ENCODE peak calls at places on chromosomes 6 and 20, in eight cellular contexts. S is adrenal gland, W is spleen, T is transverse colon, M is IMR-90, K is tibial nerve, J is GM12892, P is prostate gland. N is an unnamed sample.

GRCh38 chr6:43705996-43706395 is 18.4 kb upstream of the MRPS18A start:
- DNase-seq in J (no peak), M (peak), K (no peak), P (no peak), W (no peak), T (no peak), S (no peak), N (no peak)

GRCh38 chr20:42549496-42549895 is 640.2 kb downstream of the PTPRT start:
- DNase-seq in W (no peak), T (no peak), J (no peak), S (no peak), P (no peak), M (no peak), K (no peak), N (no peak)

GRCh38 chr20:58129736-58130135 is 98.7 kb downstream of the ANKRD60 start:
- DNase-seq in P (no peak), M (no peak), K (no peak), S (no peak), J (no peak), T (no peak), W (no peak), N (no peak)

GRCh38 chr20:13638162-13638495 is 603 bp downstream of the TASP1 start:
- DNase-seq in J (no peak), T (peak), W (no peak), P (no peak), K (no peak), S (no peak), M (peak), N (no peak)

GRCh38 chr20:50240092-50240491 is 49.5 kb downstream of the CEBPB start:
- DNase-seq in W (no peak), K (no peak), M (no peak), T (no peak), J (no peak), P (no peak), S (no peak), N (no peak)

GRCh38 chr6:332671-333070 is 40.4 kb downstream of the DUSP22 start:
- DNase-seq in J (no peak), M (peak), T (no peak), K (no peak), P (no peak), W (no peak), S (no peak), N (no peak)

GRCh38 chr6:30814137-30815084 is 69.9 kb upstream of the DDR1 start:
- DNase-seq in T (peak), K (peak), W (peak), P (no peak), S (peak), J (no peak), M (peak), N (peak)

GRCh38 chr20:34281177-34281576 is 22.0 kb downstream of the AHCY start:
- DNase-seq in P (no peak), S (no peak), K (no peak), T (no peak), W (no peak), M (no peak), J (no peak), N (no peak)

GRCh38 chr6:146985111-146985510 is 219.1 kb upstream of the STXBP5 start:
- DNase-seq in T (peak), P (peak), W (no peak), K (no peak), J (no peak), M (no peak), S (no peak), N (no peak)

GRCh38 chr6:45892696-45893095 is 123.0 kb downstream of the CLIC5 start:
- DNase-seq in M (no peak), T (no peak), W (no peak), J (no peak), K (no peak), P (no peak), S (no peak), N (no peak)

GRCh38 chr6:137234505-137234863 is 15.3 kb upstream of the IFNGR1 start:
- DNase-seq in W (no peak), K (no peak), M (no peak), S (no peak), J (no peak), P (no peak), T (peak), N (no peak)

GRCh38 chr20:38818113-38819065 is 12.9 kb downstream of the PPP1R16B start:
- DNase-seq in J (no peak), S (peak), T (no peak), M (no peak), W (no peak), P (no peak), K (no peak), N (no peak)

GRCh38 chr20:44540834-44541233 is 19.0 kb upstream of the SERINC3 start:
- DNase-seq in M (peak), P (no peak), W (no peak), S (peak), K (no peak), T (no peak), J (no peak), N (peak)

GRCh38 chr20:5705827-5706226 is 44.4 kb upstream of the SHLD1 start:
- DNase-seq in K (no peak), T (no peak), J (no peak), W (no peak), P (no peak), S (no peak), M (no peak), N (no peak)

GRCh38 chr6:167826230-167827061 is at the start of gene AFDN:
- DNase-seq in J (peak), P (peak), W (peak), M (peak), K (peak), S (peak), T (peak), N (peak)

GRCh38 chr20:53737404-53738038 is 143.9 kb upstream of the ZNF217 start:
- DNase-seq in S (no peak), T (no peak), M (no peak), P (no peak), W (no peak), K (no peak), J (no peak), N (no peak)

GRCh38 chr20:53736757-53737403 is 143.2 kb upstream of the ZNF217 start:
- DNase-seq in S (no peak), M (peak), T (no peak), W (no peak), J (no peak), P (no peak), K (no peak), N (no peak)

GRCh38 chr20:53739799-53740785 is 146.5 kb upstream of the ZNF217 start:
- DNase-seq in J (no peak), T (no peak), M (peak), K (no peak), W (no peak), S (no peak), P (no peak), N (no peak)

GRCh38 chr20:53738945-53739798 is 145.5 kb upstream of the ZNF217 start:
- DNase-seq in J (no peak), M (no peak), W (no peak), T (no peak), K (no peak), P (no peak), S (no peak), N (no peak)

GRCh38 chr20:53738039-53738944 is 144.7 kb upstream of the ZNF217 start:
- DNase-seq in K (peak), S (peak), P (peak), W (no peak), M (peak), J (no peak), T (peak), N (peak)
- TF ChIP-seq POLR2A in K (peak), S (no peak), P (peak), W (peak), M (peak), J (no peak), T (peak), N (peak)

GRCh38 chr6:28940859-28941680 is 17.3 kb upstream of the TRIM27 start:
- DNase-seq in S (peak), P (peak), T (peak), M (peak), J (no peak), W (no peak), K (peak), N (no peak)
- TF ChIP-seq POLR2A in S (no peak), P (no peak), T (no peak), M (no peak), J (no peak), W (no peak), K (no peak), N (no peak)

DNA sequence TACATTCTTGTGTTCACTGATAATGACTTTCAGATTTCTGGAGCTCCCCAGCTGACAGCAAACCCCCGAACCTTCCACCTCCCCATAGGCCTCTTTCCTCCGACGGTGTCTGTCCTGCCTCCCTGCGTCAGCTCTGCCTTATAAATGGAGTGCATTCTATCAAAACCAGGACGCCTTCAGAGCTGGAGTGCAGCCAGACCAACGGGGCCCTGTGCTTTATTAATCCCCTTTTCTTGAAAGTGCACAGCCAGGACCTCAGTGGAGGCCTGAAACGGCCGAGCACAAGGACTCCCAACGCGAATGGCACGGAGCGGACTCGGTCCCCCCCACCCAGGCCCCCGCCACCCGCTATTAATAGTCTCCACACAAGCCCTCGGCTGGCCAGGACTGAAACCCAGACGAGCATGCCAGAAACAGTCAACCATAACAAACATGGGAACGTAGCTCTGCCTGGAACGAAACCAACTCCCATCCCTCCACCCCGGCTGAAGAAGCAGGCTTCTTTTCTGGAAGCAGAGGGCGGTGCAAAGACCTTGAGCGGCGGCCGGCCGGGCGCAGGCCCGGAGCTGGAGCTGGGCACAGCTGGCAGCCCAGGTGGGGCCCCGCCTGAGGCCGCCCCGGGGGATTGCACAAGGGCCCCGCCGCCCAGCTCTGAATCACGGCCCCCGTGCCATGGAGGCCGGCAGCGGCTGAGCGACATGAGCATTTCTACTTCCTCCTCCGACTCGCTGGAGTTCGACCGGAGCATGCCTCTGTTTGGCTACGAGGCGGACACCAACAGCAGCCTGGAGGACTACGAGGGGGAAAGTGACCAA is 42.3 kb upstream of the NAA20 start:
- DNase-seq in M (peak), S (peak), K (peak), P (peak), W (peak), T (peak), J (no peak), N (peak)
- TF ChIP-seq POLR2A in M (peak), S (peak), K (no peak), P (peak), W (no peak), T (no peak), J (no peak), N (peak)

DNA sequence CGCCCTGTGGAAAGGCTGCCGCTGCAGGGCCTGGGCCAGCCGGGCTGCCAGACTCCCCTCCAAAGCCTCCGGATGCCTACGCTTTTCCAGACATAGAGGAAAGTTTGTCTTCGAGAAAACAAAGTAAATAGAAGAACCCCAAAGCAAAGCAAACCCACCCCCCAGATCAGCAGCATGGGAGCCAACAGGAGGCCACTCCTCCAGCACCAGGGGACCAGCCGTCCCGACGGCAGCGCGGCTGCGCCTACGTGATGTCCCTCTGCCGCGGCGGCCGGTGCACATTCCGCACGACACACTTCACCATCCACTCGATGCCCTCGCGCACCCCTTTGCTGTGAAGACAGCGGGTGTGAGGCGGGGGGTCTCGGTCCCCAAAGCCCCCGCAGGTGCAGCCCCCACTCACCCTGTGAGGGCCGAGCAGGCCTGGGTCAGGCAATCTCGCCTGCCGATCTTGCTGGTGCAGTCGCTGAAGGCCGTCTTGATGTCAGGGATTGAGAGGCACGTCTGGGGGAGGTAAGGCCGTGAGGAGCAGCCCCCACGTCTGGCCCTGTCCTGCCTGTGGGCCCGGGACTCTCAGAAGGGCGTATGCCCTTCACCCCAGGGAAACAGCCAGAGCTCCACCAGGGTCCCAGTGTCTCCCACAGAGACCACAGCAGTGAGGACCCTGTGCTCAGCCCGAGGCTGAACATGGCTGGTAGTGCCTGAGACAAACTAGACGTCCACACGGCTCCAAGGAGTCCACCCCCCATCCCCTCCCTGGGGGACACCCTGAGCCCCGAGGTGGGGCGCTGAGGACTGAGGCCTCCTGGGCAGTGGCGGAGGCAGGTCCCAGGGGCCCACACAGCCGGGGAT is 4.0 kb downstream of the TNFRSF6B start:
- DNase-seq in W (peak), T (no peak), K (no peak), J (peak), S (no peak), M (no peak), P (no peak), N (no peak)
- TF ChIP-seq POLR2A in W (no peak), T (no peak), K (no peak), J (no peak), S (no peak), M (no peak), P (no peak), N (no peak)